ENCODE peak calls at places on chromosomes 5 and 9, in four cellular contexts. One of them, this sample, is unnamed.

GRCh38 chr5:1294839-1295649 is at the start of gene TERT:
- DNase-seq in SK-N-SH: peak
- DNase-seq in K562: peak
- DNase-seq in GM12878: no peak
- DNase-seq in this sample: peak

GRCh38 chr5:147479431-147479830 is 30.4 kb downstream of the DPYSL3 start:
- DNase-seq in SK-N-SH: peak
- DNase-seq in K562: no peak
- DNase-seq in GM12878: peak
- DNase-seq in this sample: no peak

GRCh38 chr5:3032513-3032912 is 281.0 kb upstream of the IRX2 start:
- DNase-seq in SK-N-SH: no peak
- DNase-seq in K562: no peak
- DNase-seq in GM12878: no peak
- DNase-seq in this sample: no peak

GRCh38 chr5:123285122-123286011 is 137.8 kb downstream of the CEP120 start:
- DNase-seq in SK-N-SH: peak
- DNase-seq in K562: no peak
- DNase-seq in GM12878: no peak
- DNase-seq in this sample: peak

GRCh38 chr9:88835038-88835466 is 156.2 kb upstream of the S1PR3 start:
- DNase-seq in SK-N-SH: no peak
- DNase-seq in K562: no peak
- DNase-seq in GM12878: peak
- DNase-seq in this sample: no peak

GRCh38 chr9:127970401-127971313 is 10.1 kb downstream of the EEIG1 start:
- DNase-seq in SK-N-SH: peak
- DNase-seq in K562: no peak
- DNase-seq in GM12878: peak
- DNase-seq in this sample: no peak

GRCh38 chr5:113520429-113520828 is 6.9 kb downstream of the YTHDC2 start:
- DNase-seq in SK-N-SH: no peak
- DNase-seq in K562: no peak
- DNase-seq in GM12878: peak
- DNase-seq in this sample: no peak

GRCh38 chr5:7824995-7825394 is 25.9 kb downstream of the CFAP90 start:
- DNase-seq in SK-N-SH: no peak
- DNase-seq in K562: no peak
- DNase-seq in GM12878: no peak
- DNase-seq in this sample: no peak

GRCh38 chr5:9440517-9440916 is 105.4 kb downstream of the SEMA5A start:
- DNase-seq in SK-N-SH: no peak
- DNase-seq in K562: no peak
- DNase-seq in GM12878: no peak
- DNase-seq in this sample: no peak

GRCh38 chr9:133735415-133735775 is 2.8 kb downstream of the SARDH start:
- DNase-seq in SK-N-SH: no peak
- DNase-seq in K562: peak
- DNase-seq in GM12878: no peak
- DNase-seq in this sample: no peak

GRCh38 chr9:69171049-69171448 is 3.0 kb upstream of the TJP2 start:
- DNase-seq in SK-N-SH: no peak
- DNase-seq in K562: peak
- DNase-seq in GM12878: no peak
- DNase-seq in this sample: no peak

GRCh38 chr9:69173891-69174644 is at the start of gene TJP2:
- DNase-seq in SK-N-SH: peak
- DNase-seq in K562: peak
- DNase-seq in GM12878: no peak
- DNase-seq in this sample: peak

GRCh38 chr9:69171517-69171916 is 2.6 kb upstream of the TJP2 start:
- DNase-seq in SK-N-SH: no peak
- DNase-seq in K562: no peak
- DNase-seq in GM12878: no peak
- DNase-seq in this sample: no peak

GRCh38 chr9:69173497-69173890 is 583 bp upstream of the TJP2 start:
- DNase-seq in SK-N-SH: no peak
- DNase-seq in K562: no peak
- DNase-seq in GM12878: no peak
- DNase-seq in this sample: no peak

DNA sequence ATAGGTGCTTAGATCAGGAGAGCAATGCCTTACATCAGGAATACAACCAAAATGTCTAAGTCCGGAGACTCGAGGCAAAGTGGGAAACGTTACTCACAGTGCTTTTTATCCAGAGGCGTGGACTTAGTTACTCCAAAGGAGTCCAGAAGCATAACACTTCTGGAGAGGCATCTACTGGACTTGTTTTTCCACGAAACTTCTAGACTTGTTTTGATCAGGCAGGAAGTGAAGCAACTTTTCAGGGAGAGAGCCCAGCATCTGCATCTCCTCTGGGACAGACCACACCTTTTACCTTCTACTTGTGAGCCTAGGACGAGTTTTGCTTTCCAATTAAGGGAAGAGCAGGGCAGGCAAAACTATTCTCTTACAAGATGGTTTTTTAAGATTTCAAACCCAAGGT is 1.2 kb upstream of the TJP2 start:
- DNase-seq in SK-N-SH: no peak
- DNase-seq in K562: no peak
- DNase-seq in GM12878: no peak
- DNase-seq in this sample: no peak
- TF ChIP-seq USF1 in SK-N-SH: no peak
- TF ChIP-seq USF1 in K562: no peak
- TF ChIP-seq USF1 in GM12878: no peak
- TF ChIP-seq USF1 in this sample: no peak

DNA sequence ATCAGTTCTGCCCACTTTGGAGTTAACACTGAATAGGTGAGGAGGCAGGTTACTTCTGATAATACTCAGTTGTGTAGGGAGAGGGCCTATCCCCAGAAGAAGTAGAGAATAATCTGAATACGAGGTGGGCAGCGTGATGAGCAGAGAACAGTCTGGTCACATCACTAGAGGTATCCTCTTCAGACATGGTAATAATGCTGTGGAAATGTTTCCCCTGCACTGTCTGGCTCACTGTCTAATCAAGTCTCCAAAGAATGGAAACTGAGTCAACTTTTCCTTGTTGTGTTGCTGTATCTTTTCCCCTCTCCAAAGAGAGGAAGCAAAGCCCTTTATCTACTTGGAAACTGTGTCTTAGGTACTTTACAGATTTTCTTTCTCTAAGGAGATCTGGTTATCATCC is 110.9 kb upstream of the ANKRD55 start:
- DNase-seq in SK-N-SH: no peak
- DNase-seq in K562: no peak
- DNase-seq in GM12878: no peak
- DNase-seq in this sample: no peak
- TF ChIP-seq USF1 in SK-N-SH: no peak
- TF ChIP-seq USF1 in K562: no peak
- TF ChIP-seq USF1 in GM12878: no peak
- TF ChIP-seq USF1 in this sample: no peak

GRCh38 chr9:121369595-121370265 is at the start of gene STOM:
- DNase-seq in SK-N-SH: peak
- DNase-seq in K562: no peak
- DNase-seq in GM12878: no peak
- DNase-seq in this sample: no peak
- TF ChIP-seq USF1 in SK-N-SH: peak
- TF ChIP-seq USF1 in K562: no peak
- TF ChIP-seq USF1 in GM12878: no peak
- TF ChIP-seq USF1 in this sample: peak

GRCh38 chr9:38018230-38018963 is 50.6 kb downstream of the SHB start:
- DNase-seq in SK-N-SH: peak
- DNase-seq in K562: no peak
- DNase-seq in GM12878: no peak
- DNase-seq in this sample: no peak
- TF ChIP-seq USF1 in SK-N-SH: no peak
- TF ChIP-seq USF1 in K562: no peak
- TF ChIP-seq USF1 in GM12878: no peak
- TF ChIP-seq USF1 in this sample: no peak

DNA sequence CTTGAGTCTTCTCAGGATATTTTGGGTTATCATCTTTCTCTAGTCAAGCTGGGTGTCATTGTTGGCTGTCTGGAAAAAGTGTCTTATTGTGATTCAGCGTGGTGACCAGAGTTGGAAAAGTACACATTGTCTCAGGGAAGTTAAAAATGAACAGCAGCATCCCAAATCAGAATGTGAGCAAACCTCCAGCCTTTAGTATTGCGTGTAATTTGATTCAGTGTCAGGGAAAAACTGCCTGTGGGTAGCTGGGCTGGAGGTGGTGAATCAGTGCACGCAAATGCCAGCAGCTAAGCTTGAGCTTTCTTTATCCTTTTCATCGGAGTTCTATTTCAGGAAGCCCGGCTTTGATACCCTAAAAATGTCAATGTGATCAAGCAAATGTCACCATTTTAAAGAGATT is 25.9 kb upstream of the C5orf47 start:
- DNase-seq in SK-N-SH: no peak
- DNase-seq in K562: no peak
- DNase-seq in GM12878: no peak
- DNase-seq in this sample: no peak
- TF ChIP-seq USF1 in SK-N-SH: no peak
- TF ChIP-seq USF1 in K562: no peak
- TF ChIP-seq USF1 in GM12878: no peak
- TF ChIP-seq USF1 in this sample: no peak

This sample was measured in WTC11.